ENCODE peak calls at places on chromosomes 13 and 19, in nine cellular contexts. Q is CD8-positive, alpha-beta T cell; G is endothelial cell of umbilical vein; R is astrocyte of the cerebellum; A is neuronal stem cell; M is pancreas; I is stimulated activated CD8-positive, alpha-beta memory T cell treated with anti-CD3 and anti-CD28 coated beads, Interleukin-4, amount 100 ng/mL, for 1 hour; U is hypothalamus; O is T-helper 1 cell. P is an unnamed sample.

GRCh38 chr13:97246596-97246995 is 24.5 kb downstream of the MBNL2 start:
- DNase-seq in Q (no peak), G (peak; percentile 67), R (no peak), A (no peak), M (no peak), I (no peak), U (no peak), O (no peak), P (no peak)

GRCh38 chr13:96141032-96141431 is 51.1 kb downstream of the HS6ST3 start:
- DNase-seq in Q (no peak), G (no peak), R (peak; percentile 9), A (no peak), M (no peak), I (no peak), U (no peak), O (no peak), P (no peak)

GRCh38 chr13:35781044-35781443 is 304.6 kb upstream of the MAB21L1 start:
- DNase-seq in Q (no peak), G (no peak), R (no peak), A (no peak), M (no peak), I (no peak), U (no peak), O (no peak), P (no peak)

GRCh38 chr19:11581740-11582139 is 4.3 kb upstream of the ACP5 start:
- DNase-seq in Q (peak; percentile 20), G (no peak), R (no peak), A (no peak), M (no peak), I (no peak), U (no peak), O (no peak), P (no peak)

GRCh38 chr13:107367258-107367657 is 799.3 kb upstream of the ARGLU1 start:
- DNase-seq in Q (no peak), G (peak; percentile 60), R (no peak), A (no peak), M (no peak), I (no peak), U (no peak), O (no peak), P (no peak)

GRCh38 chr19:48852292-48852691 is 16.0 kb upstream of the HSD17B14 start:
- DNase-seq in Q (no peak), G (no peak), R (no peak), A (no peak), M (no peak), I (no peak), U (no peak), O (no peak), P (no peak)

GRCh38 chr13:51435002-51435578 is 17.7 kb downstream of the INTS6 start:
- DNase-seq in Q (no peak), G (peak; percentile 49), R (no peak), A (no peak), M (no peak), I (no peak), U (no peak), O (no peak), P (no peak)

GRCh38 chr13:80132741-80133601 is 208.0 kb downstream of the SPRY2 start:
- DNase-seq in Q (no peak), G (peak; percentile 84), R (no peak), A (no peak), M (peak; percentile 78), I (no peak), U (peak; percentile 68), O (no peak), P (peak; percentile 72)

GRCh38 chr19:15330801-15331418 is 1.4 kb downstream of the BRD4 start:
- DNase-seq in Q (no peak), G (peak; percentile 61), R (peak; percentile 53), A (peak; percentile 17), M (no peak), I (no peak), U (no peak), O (no peak), P (no peak)

GRCh38 chr19:662962-663681 is at the start of gene RNF126:
- DNase-seq in Q (peak; percentile 92), G (peak; percentile 89), R (peak; percentile 60), A (peak; percentile 86), M (peak; percentile 97), I (peak; percentile 94), U (peak; percentile 91), O (peak; percentile 85), P (peak; percentile 94)

GRCh38 chr19:35076657-35077056 is 35.1 kb downstream of the HPN start:
- DNase-seq in Q (no peak), G (no peak), R (no peak), A (no peak), M (no peak), I (no peak), U (no peak), O (no peak), P (no peak)

GRCh38 chr13:91017669-91018053 is 329.8 kb upstream of the MIR17HG start:
- DNase-seq in Q (no peak), G (no peak), R (no peak), A (no peak), M (peak; percentile 12), I (no peak), U (peak; percentile 0), O (no peak), P (no peak)

GRCh38 chr19:37467608-37468090 is 405 bp upstream of the ZNF569 start:
- DNase-seq in Q (no peak), G (no peak), R (no peak), A (no peak), M (no peak), I (no peak), U (no peak), O (no peak), P (no peak)

GRCh38 chr13:79128158-79128557 is 277.9 kb downstream of the RBM26 start:
- DNase-seq in Q (no peak), G (no peak), R (peak; percentile 90), A (no peak), M (no peak), I (no peak), U (no peak), O (no peak), P (no peak)

GRCh38 chr13:21966014-21966413 is 295.1 kb downstream of the FGF9 start:
- DNase-seq in Q (no peak), G (no peak), R (no peak), A (no peak), M (no peak), I (no peak), U (no peak), O (no peak), P (no peak)

GRCh38 chr19:7366701-7367420 is 18.1 kb downstream of the ARHGEF18 start:
- DNase-seq in Q (no peak), G (peak; percentile 32), R (no peak), A (no peak), M (no peak), I (no peak), U (no peak), O (no peak), P (no peak)

GRCh38 chr13:113736258-113736731 is 22.7 kb upstream of the TMEM255B start:
- DNase-seq in Q (no peak), G (no peak), R (no peak), A (no peak), M (no peak), I (no peak), U (no peak), O (no peak), P (no peak)

GRCh38 chr19:38024991-38025716 is 118.1 kb downstream of the SIPA1L3 start:
- DNase-seq in Q (no peak), G (no peak), R (no peak), A (no peak), M (no peak), I (no peak), U (no peak), O (no peak), P (no peak)

GRCh38 chr13:73056054-73056962 is 2.5 kb upstream of the KLF5 start:
- DNase-seq in Q (no peak), G (peak; percentile 57), R (peak; percentile 80), A (no peak), M (no peak), I (no peak), U (no peak), O (no peak), P (no peak)

GRCh38 chr13:67119481-67119883 is 110.7 kb downstream of the PCDH9 start:
- DNase-seq in Q (no peak), G (peak; percentile 90), R (peak; percentile 90), A (no peak), M (no peak), I (no peak), U (no peak), O (no peak), P (no peak)

GRCh38 chr19:56137405-56137804 is 3.7 kb upstream of the ZNF444 start:
- DNase-seq in Q (no peak), G (peak; percentile 8), R (no peak), A (no peak), M (peak; percentile 89), I (no peak), U (no peak), O (no peak), P (peak; percentile 80)

GRCh38 chr19:55105237-55105636 is 12.2 kb downstream of the PPP1R12C start:
- DNase-seq in Q (no peak), G (no peak), R (no peak), A (no peak), M (no peak), I (no peak), U (no peak), O (no peak), P (no peak)

GRCh38 chr19:46599716-46600392 is 1.3 kb upstream of the CALM3 start:
- DNase-seq in Q (no peak), G (no peak), R (no peak), A (no peak), M (peak; percentile 15), I (no peak), U (no peak), O (no peak), P (no peak)

GRCh38 chr13:59103004-59103768 is 1060.5 kb downstream of the DIAPH3 start:
- DNase-seq in Q (no peak), G (no peak), R (peak; percentile 81), A (no peak), M (no peak), I (no peak), U (no peak), O (no peak), P (no peak)

GRCh38 chr19:48186541-48186991 is 16.1 kb downstream of the ZSWIM9 start:
- DNase-seq in Q (no peak), G (no peak), R (no peak), A (no peak), M (no peak), I (no peak), U (no peak), O (no peak), P (no peak)

GRCh38 chr13:98847780-98848179 is 95.3 kb upstream of the SLC15A1 start:
- DNase-seq in Q (no peak), G (no peak), R (no peak), A (no peak), M (no peak), I (no peak), U (no peak), O (no peak), P (no peak)

GRCh38 chr19:48918801-48919247 is 14.7 kb upstream of the DHDH start:
- DNase-seq in Q (no peak), G (peak; percentile 21), R (no peak), A (peak; percentile 52), M (no peak), I (no peak), U (no peak), O (no peak), P (no peak)

GRCh38 chr19:1220452-1221037 is 15.0 kb downstream of the STK11 start:
- DNase-seq in Q (no peak), G (no peak), R (no peak), A (no peak), M (no peak), I (no peak), U (no peak), O (no peak), P (no peak)

GRCh38 chr19:3627351-3627723 is 747 bp upstream of the CACTIN start:
- DNase-seq in Q (no peak), G (no peak), R (no peak), A (no peak), M (no peak), I (no peak), U (no peak), O (no peak), P (no peak)

GRCh38 chr19:43618921-43619261 is 538 bp downstream of the ZNF428 start:
- DNase-seq in Q (peak; percentile 32), G (peak; percentile 74), R (no peak), A (no peak), M (no peak), I (no peak), U (no peak), O (no peak), P (no peak)

GRCh38 chr19:2278504-2279158 is 3.3 kb downstream of the PEAK3 start:
- DNase-seq in Q (no peak), G (no peak), R (no peak), A (no peak), M (no peak), I (no peak), U (no peak), O (no peak), P (no peak)